ENCODE peak calls at places on chromosomes 11 and 22, in ten cellular contexts. One of them, this sample, is unnamed.

GRCh38 chr11:59839615-59840014 is 5.7 kb downstream of the CBLIF start:
- DNase-seq in upper lobe of left lung: no peak
- DNase-seq in WTC11: no peak
- DNase-seq in OCI-LY7: no peak
- DNase-seq in fibroblast of pulmonary artery: no peak
- DNase-seq in HL-60: no peak
- DNase-seq in lung: no peak
- DNase-seq in CD8-positive, alpha-beta T cell: no peak
- DNase-seq in NB4: no peak
- DNase-seq in AG10803: no peak
- DNase-seq in this sample: no peak

GRCh38 chr11:126061707-126062678 is 673 bp downstream of the CDON start:
- DNase-seq in upper lobe of left lung: no peak
- DNase-seq in WTC11: peak; percentile 57
- DNase-seq in OCI-LY7: peak; percentile 13
- DNase-seq in fibroblast of pulmonary artery: peak; percentile 12
- DNase-seq in HL-60: no peak
- DNase-seq in lung: peak; percentile 44
- DNase-seq in CD8-positive, alpha-beta T cell: no peak
- DNase-seq in NB4: no peak
- DNase-seq in AG10803: peak; percentile 12
- DNase-seq in this sample: no peak

GRCh38 chr22:30985561-30986208 is 16.6 kb downstream of the TUG1 start:
- DNase-seq in upper lobe of left lung: no peak
- DNase-seq in WTC11: no peak
- DNase-seq in OCI-LY7: no peak
- DNase-seq in fibroblast of pulmonary artery: no peak
- DNase-seq in HL-60: no peak
- DNase-seq in lung: no peak
- DNase-seq in CD8-positive, alpha-beta T cell: no peak
- DNase-seq in NB4: no peak
- DNase-seq in AG10803: no peak
- DNase-seq in this sample: no peak

GRCh38 chr11:75566763-75567279 is 4.8 kb downstream of the SERPINH1 start:
- DNase-seq in upper lobe of left lung: peak; percentile 79
- DNase-seq in WTC11: no peak
- DNase-seq in OCI-LY7: no peak
- DNase-seq in fibroblast of pulmonary artery: no peak
- DNase-seq in HL-60: no peak
- DNase-seq in lung: no peak
- DNase-seq in CD8-positive, alpha-beta T cell: no peak
- DNase-seq in NB4: no peak
- DNase-seq in AG10803: no peak
- DNase-seq in this sample: no peak

GRCh38 chr11:11178671-11179070 is 174.4 kb downstream of the CSNK2A3 start:
- DNase-seq in upper lobe of left lung: no peak
- DNase-seq in WTC11: no peak
- DNase-seq in OCI-LY7: no peak
- DNase-seq in fibroblast of pulmonary artery: no peak
- DNase-seq in HL-60: no peak
- DNase-seq in lung: no peak
- DNase-seq in CD8-positive, alpha-beta T cell: no peak
- DNase-seq in NB4: no peak
- DNase-seq in AG10803: no peak
- DNase-seq in this sample: no peak

GRCh38 chr11:101553891-101554292 is 29.9 kb downstream of the TRPC6 start:
- DNase-seq in upper lobe of left lung: no peak
- DNase-seq in WTC11: no peak
- DNase-seq in OCI-LY7: peak; percentile 93
- DNase-seq in fibroblast of pulmonary artery: no peak
- DNase-seq in HL-60: no peak
- DNase-seq in lung: no peak
- DNase-seq in CD8-positive, alpha-beta T cell: no peak
- DNase-seq in NB4: no peak
- DNase-seq in AG10803: no peak
- DNase-seq in this sample: no peak

GRCh38 chr22:30568137-30568805 is 6.2 kb downstream of the GAL3ST1 start:
- DNase-seq in upper lobe of left lung: no peak
- DNase-seq in WTC11: peak; percentile 46
- DNase-seq in OCI-LY7: no peak
- DNase-seq in fibroblast of pulmonary artery: no peak
- DNase-seq in HL-60: no peak
- DNase-seq in lung: no peak
- DNase-seq in CD8-positive, alpha-beta T cell: no peak
- DNase-seq in NB4: no peak
- DNase-seq in AG10803: no peak
- DNase-seq in this sample: no peak

GRCh38 chr11:30423886-30424285 is 101.0 kb downstream of the ARL14EP start:
- DNase-seq in upper lobe of left lung: no peak
- DNase-seq in WTC11: no peak
- DNase-seq in OCI-LY7: no peak
- DNase-seq in fibroblast of pulmonary artery: no peak
- DNase-seq in HL-60: no peak
- DNase-seq in lung: no peak
- DNase-seq in CD8-positive, alpha-beta T cell: no peak
- DNase-seq in NB4: no peak
- DNase-seq in AG10803: no peak
- DNase-seq in this sample: no peak

GRCh38 chr11:103546236-103546635 is 437.0 kb downstream of the DYNC2H1 start:
- DNase-seq in upper lobe of left lung: no peak
- DNase-seq in WTC11: no peak
- DNase-seq in OCI-LY7: no peak
- DNase-seq in fibroblast of pulmonary artery: no peak
- DNase-seq in HL-60: no peak
- DNase-seq in lung: no peak
- DNase-seq in CD8-positive, alpha-beta T cell: no peak
- DNase-seq in NB4: no peak
- DNase-seq in AG10803: peak; percentile 60
- DNase-seq in this sample: no peak

GRCh38 chr11:103547691-103548090 is 438.5 kb downstream of the DYNC2H1 start:
- DNase-seq in upper lobe of left lung: no peak
- DNase-seq in WTC11: no peak
- DNase-seq in OCI-LY7: no peak
- DNase-seq in fibroblast of pulmonary artery: no peak
- DNase-seq in HL-60: no peak
- DNase-seq in lung: no peak
- DNase-seq in CD8-positive, alpha-beta T cell: no peak
- DNase-seq in NB4: no peak
- DNase-seq in AG10803: no peak
- DNase-seq in this sample: no peak

GRCh38 chr11:103548838-103549237 is 439.6 kb downstream of the DYNC2H1 start:
- DNase-seq in upper lobe of left lung: no peak
- DNase-seq in WTC11: no peak
- DNase-seq in OCI-LY7: no peak
- DNase-seq in fibroblast of pulmonary artery: no peak
- DNase-seq in HL-60: no peak
- DNase-seq in lung: no peak
- DNase-seq in CD8-positive, alpha-beta T cell: no peak
- DNase-seq in NB4: no peak
- DNase-seq in AG10803: no peak
- DNase-seq in this sample: no peak

GRCh38 chr11:103547009-103547408 is 437.8 kb downstream of the DYNC2H1 start:
- DNase-seq in upper lobe of left lung: no peak
- DNase-seq in WTC11: no peak
- DNase-seq in OCI-LY7: no peak
- DNase-seq in fibroblast of pulmonary artery: no peak
- DNase-seq in HL-60: no peak
- DNase-seq in lung: no peak
- DNase-seq in CD8-positive, alpha-beta T cell: no peak
- DNase-seq in NB4: no peak
- DNase-seq in AG10803: no peak
- DNase-seq in this sample: no peak

GRCh38 chr11:103552086-103552485 is 442.9 kb downstream of the DYNC2H1 start:
- DNase-seq in upper lobe of left lung: no peak
- DNase-seq in WTC11: no peak
- DNase-seq in OCI-LY7: no peak
- DNase-seq in fibroblast of pulmonary artery: peak; percentile 40
- DNase-seq in HL-60: no peak
- DNase-seq in lung: no peak
- DNase-seq in CD8-positive, alpha-beta T cell: no peak
- DNase-seq in NB4: no peak
- DNase-seq in AG10803: no peak
- DNase-seq in this sample: no peak
- TF ChIP-seq CTCF in upper lobe of left lung: no peak
- TF ChIP-seq CTCF in WTC11: no peak
- TF ChIP-seq CTCF in OCI-LY7: no peak
- TF ChIP-seq CTCF in fibroblast of pulmonary artery: no peak
- TF ChIP-seq CTCF in HL-60: no peak
- TF ChIP-seq CTCF in lung: no peak
- TF ChIP-seq CTCF in CD8-positive, alpha-beta T cell: no peak
- TF ChIP-seq CTCF in NB4: no peak
- TF ChIP-seq CTCF in AG10803: no peak
- TF ChIP-seq CTCF in this sample: no peak

GRCh38 chr11:66454828-66455227 is 11.9 kb upstream of the PELI3 start:
- DNase-seq in upper lobe of left lung: no peak
- DNase-seq in WTC11: no peak
- DNase-seq in OCI-LY7: no peak
- DNase-seq in fibroblast of pulmonary artery: no peak
- DNase-seq in HL-60: no peak
- DNase-seq in lung: no peak
- DNase-seq in CD8-positive, alpha-beta T cell: no peak
- DNase-seq in NB4: no peak
- DNase-seq in AG10803: no peak
- DNase-seq in this sample: no peak

GRCh38 chr11:66454253-66454652 is 12.5 kb upstream of the PELI3 start:
- DNase-seq in upper lobe of left lung: no peak
- DNase-seq in WTC11: no peak
- DNase-seq in OCI-LY7: no peak
- DNase-seq in fibroblast of pulmonary artery: no peak
- DNase-seq in HL-60: no peak
- DNase-seq in lung: no peak
- DNase-seq in CD8-positive, alpha-beta T cell: no peak
- DNase-seq in NB4: no peak
- DNase-seq in AG10803: no peak
- DNase-seq in this sample: no peak

GRCh38 chr11:66448523-66448922 is 9.9 kb upstream of the MRPL11 start:
- DNase-seq in upper lobe of left lung: no peak
- DNase-seq in WTC11: no peak
- DNase-seq in OCI-LY7: no peak
- DNase-seq in fibroblast of pulmonary artery: no peak
- DNase-seq in HL-60: no peak
- DNase-seq in lung: no peak
- DNase-seq in CD8-positive, alpha-beta T cell: no peak
- DNase-seq in NB4: no peak
- DNase-seq in AG10803: no peak
- DNase-seq in this sample: no peak

GRCh38 chr11:66450610-66451009 is 12.0 kb upstream of the MRPL11 start:
- DNase-seq in upper lobe of left lung: no peak
- DNase-seq in WTC11: no peak
- DNase-seq in OCI-LY7: no peak
- DNase-seq in fibroblast of pulmonary artery: no peak
- DNase-seq in HL-60: peak; percentile 31
- DNase-seq in lung: no peak
- DNase-seq in CD8-positive, alpha-beta T cell: no peak
- DNase-seq in NB4: peak; percentile 54
- DNase-seq in AG10803: no peak
- DNase-seq in this sample: no peak

DNA sequence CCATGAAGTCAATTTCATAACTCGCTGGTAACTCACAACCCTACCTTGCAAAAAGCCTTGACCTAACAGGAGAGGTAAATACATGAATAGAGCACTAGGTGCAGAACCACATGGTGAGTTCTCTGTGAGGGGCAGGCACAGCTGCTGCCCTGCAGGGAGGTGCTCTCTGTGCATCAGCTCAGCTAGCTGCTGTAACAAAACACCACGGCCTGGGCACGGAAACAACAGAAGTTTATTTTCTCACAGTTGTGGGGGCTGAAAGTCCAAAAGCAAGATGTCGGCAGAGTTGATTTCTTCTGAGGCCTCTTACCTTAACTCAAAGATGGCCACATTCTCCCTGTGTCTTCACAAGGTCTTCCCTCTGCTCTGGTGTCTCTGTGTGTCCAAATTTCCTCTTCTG is 13.0 kb upstream of the MRPL11 start:
- DNase-seq in upper lobe of left lung: no peak
- DNase-seq in WTC11: no peak
- DNase-seq in OCI-LY7: no peak
- DNase-seq in fibroblast of pulmonary artery: no peak
- DNase-seq in HL-60: no peak
- DNase-seq in lung: no peak
- DNase-seq in CD8-positive, alpha-beta T cell: no peak
- DNase-seq in NB4: no peak
- DNase-seq in AG10803: no peak
- DNase-seq in this sample: no peak
- TF ChIP-seq CTCF in upper lobe of left lung: no peak
- TF ChIP-seq CTCF in WTC11: no peak
- TF ChIP-seq CTCF in OCI-LY7: no peak
- TF ChIP-seq CTCF in fibroblast of pulmonary artery: no peak
- TF ChIP-seq CTCF in HL-60: no peak
- TF ChIP-seq CTCF in lung: no peak
- TF ChIP-seq CTCF in CD8-positive, alpha-beta T cell: no peak
- TF ChIP-seq CTCF in NB4: no peak
- TF ChIP-seq CTCF in AG10803: no peak
- TF ChIP-seq CTCF in this sample: no peak

DNA sequence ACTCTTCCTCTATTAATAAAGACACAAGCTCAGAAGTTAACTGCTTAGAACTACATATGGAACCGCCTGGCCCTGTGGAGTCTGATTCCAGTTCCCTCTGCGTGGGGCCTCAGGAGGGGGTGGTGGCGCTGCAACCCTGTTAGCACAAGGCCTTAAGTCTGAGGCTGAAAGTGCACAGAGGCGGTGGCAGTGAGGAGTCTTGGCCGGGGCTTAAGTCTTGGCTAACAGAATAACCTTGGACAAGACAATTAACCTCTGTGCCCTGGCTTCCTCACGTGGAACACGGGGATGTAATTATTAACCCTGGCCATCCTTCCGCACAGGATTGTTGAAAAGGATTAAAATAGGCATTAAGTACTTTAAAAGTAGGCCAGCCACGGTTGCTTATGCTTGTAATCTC is 191.5 kb downstream of the CEP164 start:
- DNase-seq in upper lobe of left lung: no peak
- DNase-seq in WTC11: no peak
- DNase-seq in OCI-LY7: no peak
- DNase-seq in fibroblast of pulmonary artery: no peak
- DNase-seq in HL-60: no peak
- DNase-seq in lung: no peak
- DNase-seq in CD8-positive, alpha-beta T cell: no peak
- DNase-seq in NB4: peak; percentile 18
- DNase-seq in AG10803: no peak
- DNase-seq in this sample: no peak
- TF ChIP-seq CTCF in upper lobe of left lung: no peak
- TF ChIP-seq CTCF in WTC11: no peak
- TF ChIP-seq CTCF in OCI-LY7: no peak
- TF ChIP-seq CTCF in fibroblast of pulmonary artery: no peak
- TF ChIP-seq CTCF in HL-60: no peak
- TF ChIP-seq CTCF in lung: no peak
- TF ChIP-seq CTCF in CD8-positive, alpha-beta T cell: no peak
- TF ChIP-seq CTCF in NB4: no peak
- TF ChIP-seq CTCF in AG10803: no peak
- TF ChIP-seq CTCF in this sample: no peak

DNA sequence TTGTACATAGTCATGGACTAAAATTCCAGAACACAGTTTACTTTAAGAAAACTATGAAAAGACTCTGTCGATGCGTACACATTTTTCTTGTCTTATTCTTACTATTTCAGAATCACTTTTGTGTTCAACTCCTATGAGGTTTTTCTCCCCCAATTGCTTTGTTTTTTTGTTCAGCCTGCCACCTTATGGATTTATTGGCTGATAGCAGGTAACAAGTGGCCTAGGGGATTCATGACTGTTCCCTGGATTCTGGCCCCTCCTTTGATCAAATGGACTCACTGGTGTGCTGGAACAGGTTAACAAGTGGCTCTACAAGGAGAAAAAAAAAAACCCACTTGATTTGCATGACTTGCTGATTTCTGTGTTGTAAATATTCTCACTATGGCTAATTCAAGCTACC is 10.6 kb downstream of the MMP20 start:
- DNase-seq in upper lobe of left lung: no peak
- DNase-seq in WTC11: no peak
- DNase-seq in OCI-LY7: peak; percentile 23
- DNase-seq in fibroblast of pulmonary artery: no peak
- DNase-seq in HL-60: no peak
- DNase-seq in lung: no peak
- DNase-seq in CD8-positive, alpha-beta T cell: no peak
- DNase-seq in NB4: peak; percentile 27
- DNase-seq in AG10803: no peak
- DNase-seq in this sample: no peak
- TF ChIP-seq CTCF in upper lobe of left lung: no peak
- TF ChIP-seq CTCF in WTC11: no peak
- TF ChIP-seq CTCF in OCI-LY7: peak; percentile 68
- TF ChIP-seq CTCF in fibroblast of pulmonary artery: no peak
- TF ChIP-seq CTCF in HL-60: no peak
- TF ChIP-seq CTCF in lung: no peak
- TF ChIP-seq CTCF in CD8-positive, alpha-beta T cell: no peak
- TF ChIP-seq CTCF in NB4: no peak
- TF ChIP-seq CTCF in AG10803: no peak
- TF ChIP-seq CTCF in this sample: peak; percentile 30